ENCODE peak calls at places on chromosome 22, in nine cellular contexts. A, W, U, D, R, V, L, O and Y are unnamed samples.

GRCh38 chr22:19943665-19944026 is 2.0 kb upstream of the TXNRD2 start:
- DNase-seq in A (no peak), W (peak), U (peak), D (no peak), R (no peak), V (no peak), L (no peak), O (no peak), Y (no peak)

GRCh38 chr22:17903564-17904295 is 120.6 kb downstream of the MICAL3 start:
- DNase-seq in A (no peak), W (no peak), U (no peak), D (no peak), R (no peak), V (peak), L (no peak), O (no peak), Y (no peak)

GRCh38 chr22:40512426-40513136 is 123.9 kb downstream of the MRTFA start:
- DNase-seq in A (no peak), W (peak), U (no peak), D (no peak), R (no peak), V (peak), L (no peak), O (no peak), Y (no peak)

GRCh38 chr22:46056169-46057041 is 79.4 kb upstream of the WNT7B start:
- DNase-seq in A (no peak), W (no peak), U (peak), D (no peak), R (peak), V (no peak), L (no peak), O (no peak), Y (peak)

GRCh38 chr22:19879248-19879575 is 24.5 kb upstream of the GNB1L start:
- DNase-seq in A (no peak), W (no peak), U (peak), D (peak), R (no peak), V (no peak), L (no peak), O (no peak), Y (no peak)

GRCh38 chr22:20957118-20957690 is 9.9 kb upstream of the AIFM3 start:
- DNase-seq in A (no peak), W (peak), U (peak), D (no peak), R (no peak), V (no peak), L (no peak), O (peak), Y (peak)

GRCh38 chr22:45441158-45441557 is 27.7 kb downstream of the RIBC2 start:
- DNase-seq in A (no peak), W (peak), U (no peak), D (peak), R (peak), V (peak), L (no peak), O (peak), Y (peak)

GRCh38 chr22:40345801-40346177 is 511 bp upstream of the ADSL start:
- DNase-seq in A (peak), W (no peak), U (peak), D (peak), R (no peak), V (no peak), L (no peak), O (no peak), Y (peak)

GRCh38 chr22:44676441-44677298 is 25.3 kb upstream of the PRR5 start:
- DNase-seq in A (no peak), W (peak), U (peak), D (no peak), R (no peak), V (peak), L (no peak), O (no peak), Y (peak)

GRCh38 chr22:27786253-27786898 is 15.2 kb downstream of the MN1 start:
- DNase-seq in A (no peak), W (no peak), U (no peak), D (no peak), R (no peak), V (no peak), L (no peak), O (no peak), Y (no peak)

GRCh38 chr22:40346178-40347064 is at the start of gene ADSL:
- DNase-seq in A (peak), W (peak), U (peak), D (peak), R (peak), V (peak), L (peak), O (peak), Y (peak)

GRCh38 chr22:50027639-50028537 is 15.3 kb upstream of the IL17REL start:
- DNase-seq in A (peak), W (peak), U (peak), D (peak), R (no peak), V (no peak), L (no peak), O (no peak), Y (peak)

GRCh38 chr22:24105018-24105360 is 76.3 kb upstream of the SUSD2 start:
- DNase-seq in A (no peak), W (no peak), U (peak), D (no peak), R (no peak), V (no peak), L (no peak), O (peak), Y (no peak)

GRCh38 chr22:31818481-31819392 is 64.9 kb downstream of the DEPDC5 start:
- DNase-seq in A (peak), W (no peak), U (no peak), D (no peak), R (no peak), V (no peak), L (no peak), O (no peak), Y (no peak)

GRCh38 chr22:34297536-34298120 is 377.4 kb upstream of the LARGE1 start:
- DNase-seq in A (no peak), W (no peak), U (no peak), D (no peak), R (no peak), V (no peak), L (no peak), O (no peak), Y (no peak)

GRCh38 chr22:28955817-28956216 is 72.4 kb downstream of the ZNRF3 start:
- DNase-seq in A (peak), W (no peak), U (no peak), D (peak), R (no peak), V (no peak), L (peak), O (peak), Y (no peak)

GRCh38 chr22:43185860-43186261 is 1.1 kb downstream of the TTLL12 start:
- DNase-seq in A (no peak), W (peak), U (peak), D (no peak), R (peak), V (peak), L (no peak), O (peak), Y (peak)

GRCh38 chr22:22342697-22343602 is 98.4 kb downstream of the VPREB1 start:
- DNase-seq in A (peak), W (peak), U (peak), D (peak), R (no peak), V (peak), L (no peak), O (peak), Y (peak)

GRCh38 chr22:50702261-50702671 is 29.6 kb downstream of the SHANK3 start:
- DNase-seq in A (no peak), W (no peak), U (no peak), D (no peak), R (no peak), V (no peak), L (no peak), O (no peak), Y (no peak)

GRCh38 chr22:25706197-25706596 is 35.8 kb upstream of the MYO18B start:
- DNase-seq in A (no peak), W (no peak), U (no peak), D (no peak), R (no peak), V (no peak), L (no peak), O (no peak), Y (no peak)

GRCh38 chr22:29149841-29150555 is 55.7 kb upstream of the EMID1 start:
- DNase-seq in A (no peak), W (no peak), U (peak), D (no peak), R (peak), V (peak), L (no peak), O (no peak), Y (peak)

GRCh38 chr22:28282346-28282745 is 363.3 kb upstream of the PITPNB start:
- DNase-seq in A (no peak), W (no peak), U (no peak), D (no peak), R (no peak), V (no peak), L (no peak), O (no peak), Y (no peak)

GRCh38 chr22:35538801-35539321 is 1.8 kb upstream of the RASD2 start:
- DNase-seq in A (no peak), W (peak), U (no peak), D (peak), R (no peak), V (no peak), L (no peak), O (no peak), Y (no peak)

GRCh38 chr22:50012201-50013181 is at the start of gene IL17REL:
- DNase-seq in A (no peak), W (no peak), U (no peak), D (no peak), R (no peak), V (no peak), L (no peak), O (no peak), Y (peak)

GRCh38 chr22:30675436-30675835 is 7.8 kb upstream of the DUSP18 start:
- DNase-seq in A (no peak), W (no peak), U (no peak), D (no peak), R (no peak), V (peak), L (no peak), O (no peak), Y (no peak)

GRCh38 chr22:43226368-43226979 is 39.5 kb upstream of the TTLL12 start:
- DNase-seq in A (no peak), W (no peak), U (no peak), D (no peak), R (no peak), V (peak), L (no peak), O (no peak), Y (no peak)

GRCh38 chr22:18104566-18104965 is 6.0 kb upstream of the TUBA8 start:
- DNase-seq in A (no peak), W (no peak), U (no peak), D (no peak), R (no peak), V (no peak), L (no peak), O (no peak), Y (peak)

GRCh38 chr22:31604137-31604705 is 57.8 kb downstream of the PISD start:
- DNase-seq in A (no peak), W (no peak), U (peak), D (no peak), R (no peak), V (no peak), L (no peak), O (no peak), Y (no peak)

GRCh38 chr22:24186892-24187670 is 5.8 kb downstream of the SUSD2 start:
- DNase-seq in A (no peak), W (no peak), U (peak), D (no peak), R (no peak), V (no peak), L (no peak), O (no peak), Y (no peak)